ENCODE peak calls at places on chromosome 5, in four cellular contexts. E, Q, J and W are unnamed samples.

GRCh38 chr5:51472472-51472871 is 89.2 kb downstream of the ISL1 start:
- DNase-seq in E (no peak), J (no peak), Q (no peak), W (no peak)

GRCh38 chr5:132782101-132782500 is 5.1 kb upstream of the SEPTIN8 start:
- DNase-seq in E (no peak), J (no peak), Q (peak; percentile 42), W (no peak)

GRCh38 chr5:180648658-180649296 is 623 bp downstream of the FLT4 start:
- DNase-seq in J (no peak), E (no peak), Q (no peak), W (no peak)

GRCh38 chr5:1912951-1913565 is 30.3 kb upstream of the IRX4 start:
- DNase-seq in E (no peak), J (no peak), Q (no peak), W (no peak)

GRCh38 chr5:170631471-170632195 is 127.8 kb downstream of the KCNIP1 start:
- DNase-seq in J (no peak), E (peak; percentile 57), Q (peak; percentile 21), W (peak; percentile 49)

GRCh38 chr5:76082790-76083554 is at the start of gene SV2C:
- DNase-seq in E (peak; percentile 32), Q (peak; percentile 10), J (peak; percentile 41), W (no peak)

GRCh38 chr5:134592141-134592746 is 40.4 kb downstream of the SAR1B start:
- DNase-seq in J (peak; percentile 60), E (no peak), Q (peak; percentile 22), W (no peak)

GRCh38 chr5:64526709-64527439 is 21.1 kb downstream of the RGS7BP start:
- DNase-seq in Q (no peak), J (no peak), E (no peak), W (no peak)

GRCh38 chr5:91277840-91278239 is 105.3 kb downstream of the ARRDC3 start:
- DNase-seq in E (no peak), Q (no peak), J (no peak), W (no peak)

GRCh38 chr5:62271370-62271769 is 34.6 kb upstream of the KIF2A start:
- DNase-seq in Q (no peak), E (no peak), J (no peak), W (no peak)

GRCh38 chr5:1897816-1898450 is 15.2 kb upstream of the IRX4 start:
- DNase-seq in Q (no peak), J (no peak), E (no peak), W (no peak)

GRCh38 chr5:155726267-155726666 is 600.7 kb upstream of the SGCD start:
- DNase-seq in E (no peak), J (no peak), Q (peak; percentile 5), W (no peak)

GRCh38 chr5:14487101-14487895 is 94.3 kb upstream of the OTULINL start:
- DNase-seq in J (no peak), E (no peak), Q (no peak), W (no peak)

GRCh38 chr5:118529361-118530154 is 458.8 kb downstream of the DTWD2 start:
- DNase-seq in Q (no peak), J (peak; percentile 63), E (peak; percentile 90), W (no peak)

GRCh38 chr5:83007755-83008154 is 69.4 kb downstream of the TMEM167A start:
- DNase-seq in Q (no peak), E (no peak), J (no peak), W (peak; percentile 30)

GRCh38 chr5:149796025-149796424 is 65.9 kb downstream of the PPARGC1B start:
- DNase-seq in Q (no peak), E (no peak), J (no peak), W (no peak)

GRCh38 chr5:78677777-78678668 is 29.5 kb upstream of the LHFPL2 start:
- DNase-seq in Q (peak; percentile 97), J (no peak), E (peak; percentile 89), W (no peak)

GRCh38 chr5:53323943-53324642 is 156.3 kb upstream of the FST start:
- DNase-seq in J (no peak), E (no peak), Q (no peak), W (no peak)

GRCh38 chr5:142978726-142979125 is 208.5 kb downstream of the ARHGAP26 start:
- DNase-seq in E (no peak), Q (peak; percentile 8), J (no peak), W (no peak)

GRCh38 chr5:176529824-176530195 is 7.4 kb downstream of the RNF44 start:
- DNase-seq in E (no peak), Q (no peak), J (no peak), W (no peak)

GRCh38 chr5:143898914-143899591 is 87.1 kb downstream of the HMHB1 start:
- DNase-seq in Q (no peak), E (no peak), J (no peak), W (no peak)

GRCh38 chr5:126464959-126465358 is 41.8 kb downstream of the GRAMD2B start:
- DNase-seq in E (no peak), Q (no peak), J (peak; percentile 79), W (no peak)

GRCh38 chr5:152193391-152194107 is 211.5 kb downstream of the NMUR2 start:
- DNase-seq in E (no peak), Q (no peak), J (no peak), W (no peak)

GRCh38 chr5:133739381-133739780 is 127.0 kb upstream of the FSTL4 start:
- DNase-seq in E (no peak), J (no peak), Q (no peak), W (no peak)

GRCh38 chr5:125199968-125200841 is 453.8 kb upstream of the ZNF608 start:
- DNase-seq in E (peak; percentile 70), Q (peak; percentile 19), J (peak; percentile 29), W (peak; percentile 29)

GRCh38 chr5:134503937-134504437 is 21.5 kb upstream of the JADE2 start:
- DNase-seq in Q (no peak), E (peak; percentile 16), J (no peak), W (no peak)

GRCh38 chr5:173210877-173211276 is 24.1 kb downstream of the NKX2-5 start:
- DNase-seq in E (no peak), Q (no peak), J (no peak), W (no peak)

GRCh38 chr5:137700282-137700680 is 35.6 kb downstream of the KLHL3 start:
- DNase-seq in Q (peak; percentile 57), J (no peak), E (no peak), W (no peak)

GRCh38 chr5:109252731-109253130 is 157.0 kb downstream of the PJA2 start:
- DNase-seq in Q (no peak), E (no peak), J (no peak), W (no peak)
- H3K4me1 ChIP-seq in Q (peaks cover 16% of the 10 kb centered on the region), E (peaks cover 3% of the 10 kb centered on the region), J (no peaks in the 10 kb centered on the region), W (no peaks in the 10 kb centered on the region)

DNA sequence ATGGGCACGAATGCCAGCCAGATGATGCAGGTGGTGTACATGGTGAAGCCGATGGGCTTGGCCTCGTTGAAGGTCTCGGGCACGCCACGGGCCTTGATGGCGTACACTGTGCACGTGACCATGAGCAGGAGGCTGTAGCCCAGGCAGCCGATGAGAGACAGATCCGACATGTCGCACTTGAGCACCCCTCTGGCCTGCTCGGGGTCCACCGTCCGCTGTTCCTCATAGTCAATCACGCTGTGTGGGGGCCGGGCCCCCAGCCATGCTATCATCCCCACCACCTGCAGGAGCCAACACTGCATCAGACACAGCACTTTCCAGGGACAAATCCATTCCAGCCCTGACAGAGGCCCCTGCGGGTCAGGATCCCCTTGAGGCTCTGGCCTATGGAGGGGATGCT is 12.2 kb downstream of the GRM6 start:
- DNase-seq in J (no peak), E (no peak), Q (no peak), W (no peak)
- H3K9me3 ChIP-seq in J (peaks cover 84% of the 10 kb centered on the region), E (peaks cover 2% of the 10 kb centered on the region), Q (no peaks in the 10 kb centered on the region), W (no peaks in the 10 kb centered on the region)

GRCh38 chr5:6718161-6718681 is 5.0 kb downstream of the TENT4A start:
- DNase-seq in E (no peak), Q (no peak), J (no peak), W (no peak)
- H3K4me1 ChIP-seq in E (peaks cover 39% of the 10 kb centered on the region), Q (peaks cover 46% of the 10 kb centered on the region), J (peaks cover 86% of the 10 kb centered on the region), W (peaks cover 11% of the 10 kb centered on the region)

DNA sequence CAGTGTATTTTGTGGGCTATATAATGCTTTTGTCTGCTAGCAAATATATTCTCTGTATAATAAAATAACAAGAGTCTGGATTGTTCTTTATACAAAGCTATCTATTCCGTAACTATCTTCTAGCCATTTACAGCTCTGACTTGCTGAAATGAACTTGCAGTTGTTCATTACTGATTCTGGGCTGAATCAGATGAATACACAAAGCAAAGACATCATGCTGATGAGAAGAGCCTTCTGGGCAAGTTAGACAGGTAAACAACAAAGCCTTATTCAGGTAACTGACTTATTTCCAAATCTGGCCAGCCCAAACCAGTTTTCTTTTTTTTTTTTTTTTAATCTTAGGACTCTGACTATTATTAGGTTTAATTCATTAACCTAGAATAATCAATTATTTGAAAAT is 255.5 kb downstream of the KIAA0825 start:
- DNase-seq in Q (no peak), J (no peak), E (no peak), W (no peak)
- H3K9me3 ChIP-seq in Q (no peaks in the 10 kb centered on the region), J (no peaks in the 10 kb centered on the region), E (no peaks in the 10 kb centered on the region), W (no peaks in the 10 kb centered on the region)

DNA sequence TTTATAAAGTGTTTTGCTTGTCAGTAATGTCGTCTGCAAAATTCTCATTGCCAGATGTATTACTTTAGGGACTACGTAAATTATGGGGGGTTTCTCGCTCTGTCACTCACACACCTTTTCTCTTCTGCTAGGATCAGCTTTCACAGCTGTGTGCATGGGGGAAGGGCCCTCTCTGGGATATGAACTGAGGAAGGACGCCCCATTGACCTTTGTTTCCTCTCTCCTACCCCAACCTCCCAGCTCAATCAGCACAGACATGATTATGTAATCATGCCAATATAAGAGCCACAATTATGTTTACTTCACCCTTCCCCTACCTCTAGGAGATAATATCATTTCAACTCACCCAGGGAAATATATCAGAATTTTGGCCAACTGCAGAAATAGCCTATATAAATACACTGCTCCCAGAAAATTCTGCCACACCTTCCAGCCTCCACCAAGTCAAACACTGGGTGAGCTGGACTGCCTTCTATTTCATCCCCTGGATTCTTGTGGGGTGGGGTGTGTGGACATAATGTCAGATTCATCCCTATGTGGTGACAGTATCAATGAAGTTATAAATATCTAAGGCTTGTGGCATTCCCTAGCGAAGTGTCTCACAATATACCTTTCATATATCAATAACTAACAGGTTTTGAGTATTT is 12.6 kb upstream of the SEMA5A start:
- DNase-seq in E (no peak), J (no peak), Q (no peak), W (no peak)
- H3K4me1 ChIP-seq in E (no peaks in the 10 kb centered on the region), J (peaks cover 4% of the 10 kb centered on the region), Q (no peaks in the 10 kb centered on the region), W (no peaks in the 10 kb centered on the region)

GRCh38 chr5:56366986-56367385 is 133.9 kb upstream of the ANKRD55 start:
- DNase-seq in Q (no peak), J (no peak), E (no peak), W (no peak)

GRCh38 chr5:56369333-56369947 is 136.3 kb upstream of the ANKRD55 start:
- DNase-seq in Q (peak; percentile 74), E (no peak), J (no peak), W (no peak)

GRCh38 chr5:56367752-56368151 is 134.6 kb upstream of the ANKRD55 start:
- DNase-seq in J (no peak), E (no peak), Q (no peak), W (no peak)
- H3K9me3 ChIP-seq in J (no peaks in the 10 kb centered on the region), E (no peaks in the 10 kb centered on the region), Q (no peaks in the 10 kb centered on the region), W (no peaks in the 10 kb centered on the region)

GRCh38 chr5:139312075-139312474 is 18.5 kb downstream of the MATR3 start:
- DNase-seq in E (no peak), Q (no peak), J (no peak), W (no peak)
- H3K4me1 ChIP-seq in E (peaks cover 9% of the 10 kb centered on the region), Q (peaks cover 29% of the 10 kb centered on the region), J (peaks cover 97% of the 10 kb centered on the region), W (peaks cover 17% of the 10 kb centered on the region)